ENCODE peak calls at places on chromosome 7, in four cellular contexts. X is bronchial epithelial cell, S is gastrocnemius medialis, O is keratinocyte. Q is an unnamed sample.

GRCh38 chr7:73890541-73891147 is 29.7 kb downstream of the TMEM270 start:
- DNase-seq in X (no peak), S (no peak), O (no peak), Q (no peak)

GRCh38 chr7:100726998-100727761 is 6.2 kb upstream of the ZAN start:
- DNase-seq in X (peak), S (no peak), O (no peak), Q (peak)

GRCh38 chr7:46028246-46028645 is 107.2 kb upstream of the IGFBP3 start:
- DNase-seq in X (no peak), S (no peak), O (no peak), Q (no peak)

GRCh38 chr7:28311670-28312069 is 100.6 kb upstream of the CREB5 start:
- DNase-seq in X (no peak), S (no peak), O (no peak), Q (no peak)

GRCh38 chr7:23680417-23681405 is 712 bp downstream of the FAM221A start:
- DNase-seq in X (peak), S (peak), O (no peak), Q (peak)

GRCh38 chr7:137130751-137131158 is 212.8 kb downstream of the PTN start:
- DNase-seq in X (peak), S (no peak), O (no peak), Q (peak)

GRCh38 chr7:94741179-94741578 is 85.2 kb upstream of the SGCE start:
- DNase-seq in X (peak), S (no peak), O (no peak), Q (no peak)

GRCh38 chr7:17055596-17055995 is 173.8 kb upstream of the AGR3 start:
- DNase-seq in X (no peak), S (no peak), O (no peak), Q (no peak)

GRCh38 chr7:146208484-146208883 is 91.9 kb downstream of the CNTNAP2 start:
- DNase-seq in X (no peak), S (no peak), O (no peak), Q (no peak)

GRCh38 chr7:55474944-55475911 is 97.1 kb downstream of the VOPP1 start:
- DNase-seq in X (no peak), S (no peak), O (no peak), Q (peak)

GRCh38 chr7:37545619-37546356 is 97.1 kb upstream of the ELMO1 start:
- DNase-seq in X (no peak), S (no peak), O (no peak), Q (no peak)

GRCh38 chr7:100682228-100682741 is 8.7 kb downstream of the GNB2 start:
- DNase-seq in X (peak), S (no peak), O (no peak), Q (no peak)

GRCh38 chr7:74569501-74570075 is 87.9 kb upstream of the GTF2I start:
- DNase-seq in X (no peak), S (no peak), O (no peak), Q (no peak)

GRCh38 chr7:130114374-130114773 is 44.0 kb downstream of the KLHDC10 start:
- DNase-seq in X (no peak), S (no peak), O (no peak), Q (no peak)

GRCh38 chr7:34041716-34042115 is 136.4 kb downstream of the BMPER start:
- DNase-seq in X (no peak), S (no peak), O (no peak), Q (peak)

GRCh38 chr7:66682350-66683093 is 53.8 kb downstream of the KCTD7 start:
- DNase-seq in X (peak), S (no peak), O (no peak), Q (peak)

GRCh38 chr7:149770728-149771127 is 2.7 kb downstream of the ZNF467 start:
- DNase-seq in X (no peak), S (no peak), O (no peak), Q (no peak)

GRCh38 chr7:37009282-37009681 is 285.0 kb upstream of the AOAH start:
- DNase-seq in X (no peak), S (no peak), O (no peak), Q (no peak)

GRCh38 chr7:8216291-8216690 is 45.7 kb downstream of the ICA1 start:
- DNase-seq in X (no peak), S (no peak), O (no peak), Q (no peak)

DNA sequence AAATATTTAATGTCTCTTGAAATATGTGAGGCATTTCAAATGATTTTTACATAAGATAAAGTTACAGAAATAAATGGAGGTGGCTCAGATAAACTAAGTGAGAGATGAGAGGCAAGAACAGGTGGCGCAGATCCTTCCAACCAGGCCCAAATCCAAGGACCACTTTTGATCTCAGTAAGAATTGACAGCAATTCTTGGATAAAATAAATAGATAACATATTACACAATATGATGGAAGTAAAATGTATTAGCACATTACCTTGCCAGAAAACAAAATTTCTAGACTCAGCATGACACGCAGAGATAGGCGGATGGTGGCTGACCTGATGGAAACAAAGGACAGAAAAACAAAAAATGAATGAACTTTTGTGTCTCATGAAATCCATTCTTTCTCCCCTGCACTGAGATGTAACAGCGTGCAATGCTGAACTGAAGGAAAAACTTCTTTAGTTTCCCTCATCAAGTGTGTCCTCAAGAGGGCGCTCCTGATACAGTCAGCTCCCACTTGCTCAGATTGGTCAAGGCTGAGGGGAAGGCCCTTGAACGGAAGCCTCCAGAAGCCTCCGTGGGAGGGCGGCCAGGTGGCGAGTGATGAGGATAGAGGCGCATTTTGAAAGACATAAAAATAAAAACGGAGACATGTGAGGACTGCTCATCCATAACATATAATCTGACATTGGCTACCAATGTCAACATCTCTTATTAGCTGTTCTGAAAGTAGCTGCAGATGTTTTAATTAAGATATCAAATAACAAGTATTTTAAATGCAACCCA is 62.8 kb upstream of the GSDME start:
- DNase-seq in X (peak), S (peak), O (no peak), Q (peak)
- H3K4me3 ChIP-seq in X (no peak), S (no peak), O (no peak), Q (no peak)

GRCh38 chr7:138773817-138774216 is 24.0 kb upstream of the TMEM213 start:
- DNase-seq in X (no peak), S (no peak), O (no peak), Q (no peak)
- H3K4me3 ChIP-seq in X (no peak), S (no peak), O (no peak), Q (no peak)

GRCh38 chr7:727806-728460 is 852 bp upstream of the PRKAR1B start:
- DNase-seq in X (no peak), S (no peak), O (no peak), Q (no peak)
- H3K4me3 ChIP-seq in X (peak), S (peak), O (peak), Q (no peak)

GRCh38 chr7:90977056-90977455 is 287.2 kb upstream of the FZD1 start:
- DNase-seq in X (no peak), S (no peak), O (no peak), Q (no peak)
- H3K4me3 ChIP-seq in X (no peak), S (no peak), O (no peak), Q (no peak)

GRCh38 chr7:2641406-2642393 is 9.9 kb downstream of the TTYH3 start:
- DNase-seq in X (peak), S (peak), O (no peak), Q (peak)

GRCh38 chr7:2639151-2639993 is 7.6 kb downstream of the TTYH3 start:
- DNase-seq in X (no peak), S (no peak), O (no peak), Q (no peak)

GRCh38 chr7:2638224-2638991 is 6.6 kb downstream of the TTYH3 start:
- DNase-seq in X (no peak), S (peak), O (no peak), Q (peak)

GRCh38 chr7:2639994-2640830 is 8.4 kb downstream of the TTYH3 start:
- DNase-seq in X (peak), S (no peak), O (no peak), Q (no peak)

GRCh38 chr7:2640858-2641257 is 9.1 kb downstream of the TTYH3 start:
- DNase-seq in X (no peak), S (peak), O (no peak), Q (no peak)
- H3K4me3 ChIP-seq in X (no peak), S (peak), O (no peak), Q (no peak)

GRCh38 chr7:155811560-155811894 is 736 bp downstream of the SHH start:
- DNase-seq in X (peak), S (no peak), O (no peak), Q (no peak)
- H3K4me3 ChIP-seq in X (no peak), S (no peak), O (peak), Q (no peak)

GRCh38 chr7:30751696-30752273 is at the start of gene INMT:
- DNase-seq in X (no peak), S (peak), O (no peak), Q (no peak)
- H3K4me3 ChIP-seq in X (no peak), S (peak), O (no peak), Q (no peak)

DNA sequence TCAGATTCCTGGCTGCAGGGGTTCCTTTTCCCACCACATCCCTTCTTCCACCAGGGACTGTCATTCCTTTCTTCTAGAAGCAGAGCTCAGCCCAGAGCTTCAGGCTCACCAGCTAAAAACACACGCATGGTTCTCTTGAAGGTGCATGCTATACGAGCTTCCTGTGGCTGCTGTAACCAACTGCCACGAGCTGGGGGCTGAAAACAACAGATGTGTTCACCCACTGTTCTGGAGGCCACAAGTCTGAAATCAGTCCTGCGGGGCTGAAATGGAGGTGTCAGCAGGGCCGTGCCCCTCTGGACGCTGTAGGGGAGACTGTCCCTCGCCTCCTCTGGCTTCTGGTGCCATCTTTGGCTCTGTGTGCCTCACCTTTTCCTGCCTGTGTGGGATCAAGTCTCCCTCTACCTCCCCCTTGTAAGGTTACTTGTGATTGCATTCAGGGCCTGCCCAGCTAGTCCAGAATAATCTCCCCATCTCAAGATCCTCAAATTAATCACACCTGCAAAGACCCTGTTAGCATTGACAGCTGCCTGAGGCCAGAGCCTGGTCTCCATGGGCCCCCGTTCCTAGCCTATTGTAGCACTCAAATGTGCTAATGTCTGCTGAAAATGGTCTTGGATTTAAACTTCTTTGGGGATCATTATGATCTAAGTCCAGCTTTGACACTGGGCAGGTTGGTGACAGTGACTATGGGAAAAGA is 13.7 kb downstream of the RAB19 start:
- DNase-seq in X (no peak), S (no peak), O (no peak), Q (no peak)
- H3K4me3 ChIP-seq in X (no peak), S (no peak), O (no peak), Q (no peak)

DNA sequence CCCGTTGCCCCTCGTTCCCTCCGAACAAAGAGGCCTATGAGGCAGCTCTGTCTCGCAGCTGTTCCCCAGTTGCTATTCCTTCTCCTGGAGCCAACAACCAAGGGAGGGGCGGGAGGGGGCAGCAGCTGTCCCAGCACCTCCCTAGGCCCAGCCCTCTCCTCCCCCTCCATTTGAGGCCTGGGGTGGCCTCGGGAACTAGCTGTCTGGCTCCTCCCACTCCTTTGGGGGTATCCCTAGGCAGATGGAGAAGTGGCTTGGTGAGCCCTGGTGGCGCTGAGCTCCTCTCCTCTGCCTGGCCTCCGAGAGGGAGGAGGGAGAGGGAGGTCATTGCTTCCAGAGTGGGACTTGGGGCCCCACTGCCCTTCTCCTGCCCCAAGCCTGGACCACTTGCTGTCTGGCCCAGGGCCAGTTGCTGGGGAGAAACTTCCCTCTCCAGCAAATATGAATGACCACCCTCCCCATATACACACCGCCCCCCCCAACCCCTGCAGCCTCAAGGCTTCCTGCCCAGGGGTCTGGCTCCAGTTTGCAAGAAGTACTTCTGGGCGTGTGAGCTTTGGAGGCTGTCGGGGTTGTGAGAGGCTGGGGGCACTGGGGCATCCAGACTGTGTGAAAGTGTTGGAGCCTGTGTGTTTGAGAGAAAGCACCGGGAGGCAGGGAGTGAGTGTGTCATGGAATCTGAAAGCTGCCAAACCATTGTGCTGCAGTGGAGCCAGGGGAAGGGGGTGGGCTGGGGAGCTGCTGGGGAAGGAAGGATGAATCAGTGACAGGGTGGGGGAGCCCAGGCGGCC is 3.1 kb downstream of the FLNC start:
- DNase-seq in X (peak), S (peak), O (no peak), Q (peak)
- H3K4me3 ChIP-seq in X (no peak), S (peak), O (no peak), Q (peak)